ENCODE peak calls at places on chromosomes 12 and 14, in six cellular contexts. O, B, U, F, X and M are unnamed samples.

GRCh38 chr12:12896261-12896660 is 4.9 kb downstream of the GPRC5A start:
- DNase-seq in X (peak), B (no peak), O (no peak), F (peak), U (no peak), M (peak)

GRCh38 chr12:501722-502447 is 42.1 kb downstream of the B4GALNT3 start:
- DNase-seq in F (no peak), O (no peak), B (no peak), X (no peak), U (no peak), M (no peak)

GRCh38 chr12:52321433-52321832 is 235 bp upstream of the KRT83 start:
- DNase-seq in X (no peak), B (no peak), F (no peak), U (no peak), O (no peak), M (no peak)

GRCh38 chr14:102923201-102923919 is 897 bp downstream of the AMN start:
- DNase-seq in X (no peak), F (no peak), O (no peak), B (no peak), U (no peak), M (no peak)

GRCh38 chr12:122847921-122848421 is 12.7 kb downstream of the HIP1R start:
- DNase-seq in B (no peak), F (no peak), U (no peak), X (no peak), O (no peak), M (no peak)

GRCh38 chr14:102320033-102320660 is 601 bp downstream of the ZNF839 start:
- DNase-seq in B (peak), F (peak), U (no peak), X (peak), O (peak), M (peak)

GRCh38 chr12:53751336-53752191 is at the start of gene CISTR:
- DNase-seq in U (peak), F (no peak), X (no peak), O (no peak), B (no peak), M (no peak)

GRCh38 chr12:62530596-62530995 is 64.0 kb downstream of the MON2 start:
- DNase-seq in O (peak), U (no peak), F (peak), B (no peak), X (peak), M (peak)

GRCh38 chr12:4049566-4050080 is 176.4 kb upstream of the PARP11 start:
- DNase-seq in O (no peak), U (no peak), X (no peak), F (no peak), B (no peak), M (no peak)

GRCh38 chr14:100279563-100279962 is 26.7 kb downstream of the SLC25A29 start:
- DNase-seq in X (no peak), O (no peak), B (no peak), F (no peak), U (no peak), M (no peak)

GRCh38 chr14:34930591-34931069 is 52.2 kb upstream of the SRP54 start:
- DNase-seq in U (no peak), B (no peak), F (no peak), X (no peak), O (no peak), M (no peak)

GRCh38 chr12:106345739-106346138 is 11.8 kb upstream of the POLR3B start:
- DNase-seq in O (peak), F (peak), U (peak), B (peak), X (peak), M (peak)

GRCh38 chr12:46891306-46891705 is 65.5 kb upstream of the SLC38A4 start:
- DNase-seq in U (no peak), F (peak), O (peak), X (peak), B (no peak), M (peak)

GRCh38 chr12:112117685-112118084 is 7.7 kb upstream of the TRAFD1 start:
- DNase-seq in O (peak), X (no peak), U (no peak), F (no peak), B (no peak), M (no peak)

GRCh38 chr12:52285172-52285745 is 6.1 kb downstream of the KRT81 start:
- DNase-seq in F (peak), B (peak), X (peak), U (no peak), O (no peak), M (peak)

DNA sequence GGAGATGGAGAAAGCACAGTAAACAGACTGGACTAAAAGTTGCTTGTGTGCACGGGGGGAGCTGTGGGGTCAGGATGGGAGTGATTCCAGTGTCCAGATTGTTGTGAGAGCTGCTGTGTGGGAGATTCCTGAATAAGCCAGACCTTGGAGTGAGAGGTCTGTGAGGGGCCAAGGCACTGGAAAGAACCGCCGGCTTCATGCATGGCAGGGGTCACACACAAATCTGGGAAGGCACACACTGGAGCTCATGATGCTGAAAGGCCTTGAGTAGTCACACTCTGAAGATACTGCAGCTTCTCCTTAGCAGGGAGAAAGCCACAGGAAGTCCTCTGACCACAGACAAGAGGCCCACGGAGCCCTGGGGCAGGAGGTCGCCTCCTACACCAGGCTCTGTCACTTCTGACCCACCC is 23.1 kb downstream of the ADCY6 start:
- DNase-seq in X (peak), U (no peak), F (no peak), O (peak), B (no peak), M (peak)
- TF ChIP-seq CTCF in X (no peak), U (no peak), F (no peak), O (no peak), B (no peak), M (no peak)

GRCh38 chr12:56224102-56224701 is at the start of gene NABP2:
- DNase-seq in X (peak), F (peak), O (peak), B (peak), U (peak), M (peak)

GRCh38 chr12:56221757-56222530 is at the start of gene RNF41:
- DNase-seq in O (peak), F (peak), U (peak), B (peak), X (peak), M (peak)

GRCh38 chr12:56223571-56224101 is 506 bp upstream of the NABP2 start:
- DNase-seq in O (no peak), B (no peak), X (no peak), F (no peak), U (no peak), M (no peak)

GRCh38 chr12:56221233-56221756 is 427 bp downstream of the RNF41 start:
- DNase-seq in O (peak), U (peak), B (peak), X (peak), F (peak), M (peak)

DNA sequence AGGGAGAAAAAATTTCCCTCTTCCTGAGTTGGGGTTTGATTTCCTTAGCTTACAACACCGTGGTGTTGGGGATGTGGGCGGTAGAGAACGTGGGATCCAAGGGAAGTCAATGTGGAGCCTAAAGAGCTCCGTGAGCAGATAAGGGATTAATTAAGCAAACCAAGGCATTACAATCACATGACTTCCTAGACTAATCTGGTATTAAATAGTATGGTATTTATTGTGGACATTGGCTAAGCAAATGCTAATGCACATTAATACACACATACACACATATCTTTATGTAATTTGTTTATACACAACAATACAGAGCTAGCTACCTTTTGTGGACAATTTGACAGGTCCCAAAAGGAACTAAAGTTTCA is 791 bp upstream of the RNF41 start:
- DNase-seq in F (no peak), U (no peak), B (no peak), O (no peak), X (no peak), M (no peak)
- TF ChIP-seq CTCF in F (no peak), U (no peak), B (no peak), O (no peak), X (no peak), M (no peak)

DNA sequence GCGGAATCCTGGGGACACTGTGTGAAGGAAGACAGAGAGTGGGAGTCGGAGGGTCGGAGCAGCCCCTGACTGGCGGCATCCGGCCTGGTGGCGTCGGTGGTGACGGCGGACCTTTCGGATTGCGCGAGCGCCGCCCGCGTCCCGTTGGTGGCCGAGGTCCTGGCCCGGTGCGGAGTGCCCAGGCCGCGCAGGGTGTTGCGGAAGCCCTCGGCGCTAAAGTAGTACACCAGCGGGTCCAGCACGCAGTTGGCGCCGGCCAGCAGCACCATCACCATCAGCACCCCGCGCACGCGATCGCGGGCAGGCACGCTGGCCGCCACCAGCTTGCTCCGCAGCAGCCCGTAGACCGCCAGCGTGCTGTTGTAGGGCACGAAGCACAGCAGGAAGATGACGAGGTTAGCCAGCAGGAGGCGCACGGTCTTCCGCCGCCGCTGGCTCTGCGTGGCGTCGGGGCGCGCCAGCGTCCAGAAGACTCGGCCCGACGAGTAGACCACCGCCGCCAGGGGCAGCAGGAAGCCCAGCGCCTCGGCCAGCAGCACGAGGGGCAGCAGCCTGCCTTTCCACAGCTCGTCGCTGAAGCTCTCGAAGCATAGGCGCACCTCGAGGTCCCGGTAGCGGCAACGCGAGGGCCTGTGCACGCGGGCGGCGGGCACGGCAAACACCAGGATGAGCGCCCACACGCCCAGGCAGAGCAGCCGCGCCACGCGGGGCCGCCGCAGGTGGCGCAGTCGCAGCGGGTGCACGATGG is 13.1 kb upstream of the CHD4 start:
- DNase-seq in F (peak), B (no peak), O (no peak), U (peak), X (peak), M (no peak)
- TF ChIP-seq CTCF in F (peak), B (no peak), O (peak), U (peak), X (peak), M (peak)

GRCh38 chr12:27564612-27565213 is 40.7 kb downstream of the PPFIBP1 start:
- DNase-seq in U (no peak), O (no peak), B (no peak), X (no peak), F (no peak), M (no peak)
- TF ChIP-seq CTCF in U (no peak), O (no peak), B (no peak), X (no peak), F (no peak), M (no peak)

DNA sequence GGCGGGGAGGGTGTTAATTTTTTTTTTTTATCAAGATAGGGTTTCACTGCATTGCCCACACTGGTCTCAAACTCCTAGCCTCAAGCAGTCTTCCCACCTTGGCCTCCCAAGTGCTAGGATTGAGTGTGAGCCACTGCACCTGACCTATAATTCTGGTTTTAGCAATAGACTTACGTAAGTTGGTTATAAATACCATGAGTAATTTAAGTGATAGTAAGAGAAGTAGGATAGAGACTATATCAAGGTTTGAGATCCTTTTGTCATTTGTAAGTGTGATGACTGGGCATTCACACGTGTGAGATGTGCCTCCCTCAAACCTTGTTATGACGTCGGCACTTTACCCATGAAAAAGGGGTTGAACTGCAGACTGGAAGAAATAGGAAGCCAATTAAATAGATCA is 22.5 kb downstream of the SINHCAF start:
- DNase-seq in O (no peak), U (no peak), X (no peak), F (no peak), B (no peak), M (no peak)
- TF ChIP-seq CTCF in O (no peak), U (no peak), X (no peak), F (no peak), B (no peak), M (no peak)

GRCh38 chr12:84397279-84397678 is 515.3 kb downstream of the SLC6A15 start:
- DNase-seq in F (no peak), B (no peak), U (no peak), X (peak), O (no peak), M (no peak)
- TF ChIP-seq CTCF in F (peak), B (no peak), U (no peak), X (peak), O (no peak), M (peak)